ENCODE peak calls at places on chromosomes 12 and 14, in five cellular contexts. S, O, Y, Z and U are unnamed samples. For H3K27me3, the result is how much of the 10 kb centered on the place peaks cover.

GRCh38 chr14:59187802-59188460 is 536 bp upstream of the DAAM1 start:
- DNase-seq in S (peak), O (no peak), Z (no peak), Y (peak), U (no peak)

GRCh38 chr12:93662961-93663728 is 14.0 kb upstream of the CRADD start:
- DNase-seq in O (no peak), Z (no peak), S (no peak), Y (no peak), U (no peak)

GRCh38 chr14:61642246-61642982 is 52.9 kb upstream of the HIF1A start:
- DNase-seq in O (no peak), S (no peak), Z (no peak), Y (no peak), U (no peak)

GRCh38 chr14:68782091-68782981 is 10.5 kb downstream of the ZFP36L1 start:
- DNase-seq in S (no peak), Y (peak), Z (peak), O (no peak), U (no peak)

GRCh38 chr14:77618381-77618780 is 1.9 kb upstream of the SPTLC2 start:
- DNase-seq in O (no peak), Z (no peak), Y (no peak), S (no peak), U (no peak)

GRCh38 chr12:5102261-5102789 is 58.6 kb downstream of the KCNA5 start:
- DNase-seq in Y (no peak), Z (no peak), O (no peak), S (no peak), U (no peak)

GRCh38 chr14:97930191-97930590 is 1133.0 kb downstream of the VRK1 start:
- DNase-seq in Y (no peak), Z (no peak), S (no peak), O (no peak), U (no peak)

GRCh38 chr12:57844725-57845477 is 1.6 kb downstream of the CTDSP2 start:
- DNase-seq in Y (no peak), O (no peak), Z (peak), S (peak), U (no peak)

GRCh38 chr14:34220921-34221320 is 241.1 kb downstream of the SPTSSA start:
- DNase-seq in Z (no peak), Y (peak), S (no peak), O (no peak), U (no peak)

GRCh38 chr14:32621585-32621984 is 292.5 kb downstream of the AKAP6 start:
- DNase-seq in S (no peak), O (no peak), Z (no peak), Y (no peak), U (no peak)

GRCh38 chr14:93902619-93903307 is 24.4 kb upstream of the FAM181A start:
- DNase-seq in Z (peak), S (no peak), O (no peak), Y (no peak), U (no peak)

GRCh38 chr12:104596128-104596799 is 139.5 kb downstream of the CHST11 start:
- DNase-seq in S (no peak), O (no peak), Z (no peak), Y (no peak), U (no peak)

GRCh38 chr12:58818546-58818945 is 101.8 kb downstream of the LRIG3 start:
- DNase-seq in Y (no peak), S (no peak), Z (no peak), O (no peak), U (no peak)

GRCh38 chr12:12592930-12593329 is 18.7 kb upstream of the CREBL2 start:
- DNase-seq in S (no peak), Z (no peak), O (no peak), Y (no peak), U (peak)

GRCh38 chr12:123083661-123084571 is 67.0 kb downstream of the PITPNM2 start:
- DNase-seq in Y (no peak), S (no peak), O (no peak), Z (peak), U (no peak)

GRCh38 chr12:49489720-49490119 is 49.1 kb upstream of the KCNH3 start:
- DNase-seq in Y (no peak), O (no peak), Z (no peak), S (no peak), U (peak)

GRCh38 chr14:105299654-105300541 is 903 bp downstream of the BRF1 start:
- DNase-seq in S (peak), O (no peak), Y (no peak), Z (no peak), U (no peak)

GRCh38 chr12:128853321-128854197 is at the start of gene GLT1D1:
- DNase-seq in Z (no peak), S (peak), Y (no peak), O (no peak), U (no peak)

GRCh38 chr12:128856035-128856790 is 2.9 kb downstream of the GLT1D1 start:
- DNase-seq in O (no peak), Y (no peak), Z (no peak), S (no peak), U (no peak)

GRCh38 chr12:128852026-128852725 is 1.1 kb upstream of the GLT1D1 start:
- DNase-seq in Z (no peak), O (no peak), Y (no peak), S (no peak), U (no peak)

GRCh38 chr12:128850400-128850799 is 2.9 kb upstream of the GLT1D1 start:
- DNase-seq in S (no peak), Z (no peak), O (no peak), Y (no peak), U (no peak)

GRCh38 chr12:128852885-128853284 is 393 bp upstream of the GLT1D1 start:
- DNase-seq in O (no peak), Y (no peak), S (no peak), Z (no peak), U (no peak)
- H3K4me3 ChIP-seq in O (no peak), Y (no peak), S (no peak), Z (no peak), U (no peak)

GRCh38 chr14:38256358-38256840 is 506 bp upstream of the CLEC14A start:
- DNase-seq in Y (no peak), S (no peak), Z (no peak), O (no peak), U (no peak)

GRCh38 chr14:38255408-38255672 is 553 bp downstream of the CLEC14A start:
- DNase-seq in O (no peak), S (no peak), Y (no peak), Z (no peak), U (no peak)

GRCh38 chr14:38254565-38255407 is 1.1 kb downstream of the CLEC14A start:
- DNase-seq in O (no peak), S (no peak), Y (no peak), Z (peak), U (no peak)

GRCh38 chr14:38255673-38256357 is at the start of gene CLEC14A:
- DNase-seq in O (no peak), S (no peak), Z (no peak), Y (no peak), U (no peak)

DNA sequence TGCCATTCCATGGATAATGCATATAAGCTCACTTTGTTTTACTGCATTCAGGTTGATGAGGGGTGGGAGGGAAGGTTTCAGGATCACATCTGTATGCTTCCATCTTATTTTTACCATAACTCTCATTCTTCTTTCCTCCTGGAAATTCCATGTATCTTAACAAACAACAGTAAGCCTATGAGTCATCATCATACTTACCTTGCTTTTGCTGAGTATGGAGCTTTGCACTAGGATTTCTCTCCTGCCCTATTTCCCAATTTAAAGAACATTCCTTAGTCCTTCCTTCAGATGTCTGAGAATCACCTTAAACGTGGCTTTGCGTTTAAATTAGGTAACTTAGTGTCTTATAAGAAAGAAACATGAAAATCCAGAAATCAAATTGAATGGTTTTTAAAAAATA is 1.6 kb upstream of the CLEC14A start:
- DNase-seq in Z (no peak), S (no peak), Y (no peak), O (no peak), U (no peak)
- H3K27me3 ChIP-seq in Z (under half), S (under half), Y (under half), O (under half), U (under half)

GRCh38 chr12:7711133-7711532 is at the start of gene DPPA3:
- DNase-seq in Z (no peak), O (no peak), Y (no peak), S (no peak), U (no peak)

GRCh38 chr12:7712841-7713442 is 1.7 kb downstream of the DPPA3 start:
- DNase-seq in Z (no peak), O (no peak), Y (no peak), S (no peak), U (no peak)

DNA sequence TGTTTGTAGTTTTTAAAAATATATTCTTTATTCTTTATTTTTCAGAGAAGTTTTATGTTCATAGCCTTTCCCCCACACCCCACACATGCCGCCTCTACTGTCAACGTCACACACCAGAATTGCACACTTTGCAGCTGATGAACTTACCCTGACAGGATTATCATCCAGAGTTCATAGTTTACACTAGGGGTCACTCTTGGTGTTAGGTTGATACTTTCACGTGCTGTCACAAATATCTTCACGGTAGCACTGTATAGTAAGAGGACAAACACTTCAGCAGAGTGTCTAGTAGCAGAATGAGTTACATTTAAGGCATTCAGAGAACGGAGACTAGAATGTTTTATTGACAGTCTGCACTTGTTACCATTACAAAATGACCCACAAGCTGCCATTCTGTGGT is 5.2 kb downstream of the DPPA3 start:
- DNase-seq in Y (no peak), S (no peak), Z (no peak), O (no peak), U (no peak)
- TF ChIP-seq CTCF in Y (peak), S (no peak), Z (no peak), O (no peak), U (no peak)

GRCh38 chr12:53938276-53939140 is at the start of gene HOXC13:
- DNase-seq in O (peak), Z (no peak), S (peak), Y (no peak), U (no peak)

GRCh38 chr12:53939141-53940108 is 794 bp downstream of the HOXC13 start:
- DNase-seq in S (peak), Z (no peak), Y (no peak), O (peak), U (no peak)

GRCh38 chr12:53937099-53937498 is 1.5 kb upstream of the HOXC13 start:
- DNase-seq in O (no peak), Y (no peak), S (no peak), Z (no peak), U (no peak)

GRCh38 chr12:53935562-53936341 is 2.9 kb upstream of the HOXC13 start:
- DNase-seq in O (no peak), Z (no peak), S (no peak), Y (no peak), U (no peak)

DNA sequence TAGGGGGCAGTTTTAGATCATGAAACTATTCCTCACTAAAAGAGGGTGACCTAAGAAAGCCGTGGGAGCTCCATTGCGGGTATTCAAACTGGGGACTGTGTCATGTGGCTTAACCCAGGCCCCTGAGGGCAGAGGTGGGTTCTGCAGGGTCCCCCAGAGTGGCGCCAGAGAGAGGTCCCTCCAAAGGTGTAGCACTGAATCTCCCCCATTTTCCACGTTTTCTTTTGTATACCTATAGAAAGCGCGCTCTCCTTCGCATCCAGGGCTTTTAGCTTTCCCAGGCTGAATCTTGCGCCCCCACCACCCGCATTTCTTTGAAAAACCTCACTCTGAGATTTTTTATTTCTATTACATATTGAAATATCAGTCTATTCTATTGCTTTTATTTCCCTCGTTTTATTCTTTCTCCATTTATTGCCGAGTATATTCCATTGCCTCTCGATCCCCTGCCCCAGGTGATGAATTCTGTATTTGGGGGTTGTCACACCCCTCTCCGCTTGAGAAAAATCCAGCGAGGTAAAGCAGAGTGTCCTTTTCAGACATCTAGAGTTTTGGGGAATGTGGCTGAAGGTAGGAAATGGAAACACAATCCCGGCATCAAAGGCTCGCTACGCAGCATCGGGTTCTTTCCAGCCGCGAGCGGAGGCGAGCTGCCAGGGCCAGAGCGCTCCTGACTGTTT is 895 bp upstream of the HOXC13 start:
- DNase-seq in Y (no peak), Z (no peak), S (no peak), O (no peak), U (no peak)
- H3K4me3 ChIP-seq in Y (no peak), Z (no peak), S (no peak), O (peak), U (no peak)

GRCh38 chr14:36584167-36584811 is 1.9 kb upstream of the NKX2-8 start:
- DNase-seq in O (no peak), Z (no peak), S (peak), Y (no peak), U (no peak)

GRCh38 chr14:36582874-36583241 is 444 bp upstream of the NKX2-8 start:
- DNase-seq in O (no peak), Y (no peak), S (peak), Z (no peak), U (no peak)

GRCh38 chr14:36585100-36585499 is 2.7 kb upstream of the NKX2-8 start:
- DNase-seq in S (no peak), O (no peak), Y (no peak), Z (no peak), U (no peak)

GRCh38 chr14:36582011-36582873 is at the start of gene NKX2-8:
- DNase-seq in Z (no peak), S (peak), O (no peak), Y (no peak), U (no peak)

GRCh38 chr14:36583242-36584166 is 1.1 kb upstream of the NKX2-8 start:
- DNase-seq in Z (no peak), S (peak), O (no peak), Y (no peak), U (no peak)
- H3K27me3 ChIP-seq in Z (under half), S (half or more), O (under half), Y (under half), U (half or more)